ENCODE peak calls at places on chromosomes 13 and 19, in eight cellular contexts. B is suprapubic skin, K is colonic mucosa, E is RWPE1, D is tibial artery, W is H9, R is sigmoid colon, Y is AG04450. P is an unnamed sample.

GRCh38 chr13:114115191-114115671 is 17.2 kb downstream of the RASA3 start:
- DNase-seq in B (peak), K (peak), E (peak), D (peak), W (no peak), R (peak), Y (peak), P (no peak)

GRCh38 chr19:44822177-44822576 is 13.3 kb downstream of the BCAM start:
- DNase-seq in B (no peak), K (no peak), E (no peak), D (peak), W (no peak), R (no peak), Y (no peak), P (no peak)

GRCh38 chr13:103812966-103813365 is 746.7 kb upstream of the SLC10A2 start:
- DNase-seq in B (no peak), K (no peak), E (no peak), D (no peak), W (no peak), R (no peak), Y (no peak), P (no peak)

GRCh38 chr19:4609878-4610511 is 29.3 kb upstream of the TNFAIP8L1 start:
- DNase-seq in B (no peak), K (no peak), E (no peak), D (no peak), W (peak), R (no peak), Y (no peak), P (no peak)

GRCh38 chr13:58963321-58963720 is 1200.4 kb downstream of the DIAPH3 start:
- DNase-seq in B (no peak), K (no peak), E (no peak), D (no peak), W (no peak), R (no peak), Y (no peak), P (no peak)

GRCh38 chr13:112968910-112969691 is at the start of gene MCF2L:
- DNase-seq in B (peak), K (peak), E (no peak), D (peak), W (peak), R (peak), Y (no peak), P (peak)

GRCh38 chr13:93635687-93636086 is 409.1 kb downstream of the GPC6 start:
- DNase-seq in B (no peak), K (no peak), E (no peak), D (no peak), W (no peak), R (no peak), Y (no peak), P (no peak)

GRCh38 chr13:30743319-30744055 is 8.1 kb downstream of the ALOX5AP start:
- DNase-seq in B (no peak), K (peak), E (peak), D (peak), W (no peak), R (no peak), Y (peak), P (no peak)

GRCh38 chr13:23744315-23744714 is 144.9 kb downstream of the MIPEP start:
- DNase-seq in B (no peak), K (no peak), E (no peak), D (no peak), W (no peak), R (no peak), Y (no peak), P (no peak)

GRCh38 chr13:99313473-99313872 is 6.3 kb upstream of the GPR183 start:
- DNase-seq in B (no peak), K (no peak), E (no peak), D (no peak), W (no peak), R (no peak), Y (no peak), P (no peak)
- H3K27ac ChIP-seq in B (peak), K (peak), E (no peak), D (no peak), W (no peak), R (peak), Y (no peak), P (peak)

GRCh38 chr19:6778386-6778785 is 5.9 kb downstream of the VAV1 start:
- DNase-seq in B (no peak), K (no peak), E (no peak), D (no peak), W (no peak), R (no peak), Y (no peak), P (peak)

GRCh38 chr19:6774821-6775707 is 2.6 kb downstream of the VAV1 start:
- DNase-seq in B (no peak), K (peak), E (no peak), D (no peak), W (no peak), R (no peak), Y (no peak), P (no peak)

GRCh38 chr19:6776999-6777398 is 4.5 kb downstream of the VAV1 start:
- DNase-seq in B (no peak), K (no peak), E (no peak), D (no peak), W (no peak), R (no peak), Y (no peak), P (no peak)

GRCh38 chr19:6779204-6779603 is 6.7 kb downstream of the VAV1 start:
- DNase-seq in B (no peak), K (no peak), E (no peak), D (no peak), W (no peak), R (no peak), Y (no peak), P (no peak)

DNA sequence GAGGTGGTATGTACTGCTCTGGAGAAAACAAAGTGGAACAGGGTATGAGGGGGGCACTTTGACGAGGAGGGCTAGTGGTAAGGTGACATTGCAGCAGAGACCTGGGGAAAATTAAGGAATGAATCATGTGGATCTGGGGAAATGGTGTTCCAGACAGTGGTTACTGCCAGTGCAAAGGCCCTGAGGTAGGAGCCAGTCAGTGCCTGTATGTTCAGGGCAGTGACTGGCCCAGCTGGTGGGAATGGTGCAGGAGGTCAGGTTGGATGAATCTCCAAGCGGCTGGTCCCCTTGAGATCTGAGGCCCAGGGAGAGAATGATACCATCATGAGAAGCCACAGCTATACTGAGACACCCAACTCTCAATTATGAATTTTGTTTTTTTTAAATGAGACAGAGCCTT is 4.9 kb downstream of the VAV1 start:
- DNase-seq in B (no peak), K (no peak), E (no peak), D (no peak), W (no peak), R (no peak), Y (no peak), P (no peak)
- H3K27ac ChIP-seq in B (no peak), K (no peak), E (no peak), D (no peak), W (no peak), R (no peak), Y (no peak), P (peak)

DNA sequence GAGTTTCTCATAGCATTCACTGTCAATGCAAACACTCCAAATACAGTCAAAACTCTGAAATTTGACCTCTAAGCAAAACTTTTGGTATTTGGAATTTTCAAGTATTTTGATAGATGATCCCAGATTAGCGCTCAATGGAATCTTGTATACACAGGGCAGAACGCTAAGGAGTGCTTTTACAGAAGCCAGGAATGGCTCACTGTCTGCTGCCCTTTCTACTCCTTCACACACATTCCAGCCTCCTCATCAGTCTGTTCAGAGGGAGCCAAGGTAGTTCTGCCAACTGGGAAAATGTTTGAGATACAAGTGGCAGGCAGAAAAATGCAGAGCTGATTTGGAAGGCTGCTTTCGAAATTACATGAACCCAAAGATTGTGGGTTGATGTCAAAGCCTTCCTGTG is 4.4 kb upstream of the STARD13 start:
- DNase-seq in B (no peak), K (no peak), E (no peak), D (no peak), W (no peak), R (no peak), Y (no peak), P (no peak)
- H3K27ac ChIP-seq in B (no peak), K (no peak), E (no peak), D (peak), W (no peak), R (peak), Y (peak), P (no peak)

GRCh38 chr13:35471466-35472307 is 4.8 kb downstream of the MAB21L1 start:
- DNase-seq in B (no peak), K (no peak), E (no peak), D (no peak), W (no peak), R (no peak), Y (no peak), P (no peak)
- H3K27ac ChIP-seq in B (peak), K (no peak), E (no peak), D (peak), W (no peak), R (peak), Y (no peak), P (no peak)

DNA sequence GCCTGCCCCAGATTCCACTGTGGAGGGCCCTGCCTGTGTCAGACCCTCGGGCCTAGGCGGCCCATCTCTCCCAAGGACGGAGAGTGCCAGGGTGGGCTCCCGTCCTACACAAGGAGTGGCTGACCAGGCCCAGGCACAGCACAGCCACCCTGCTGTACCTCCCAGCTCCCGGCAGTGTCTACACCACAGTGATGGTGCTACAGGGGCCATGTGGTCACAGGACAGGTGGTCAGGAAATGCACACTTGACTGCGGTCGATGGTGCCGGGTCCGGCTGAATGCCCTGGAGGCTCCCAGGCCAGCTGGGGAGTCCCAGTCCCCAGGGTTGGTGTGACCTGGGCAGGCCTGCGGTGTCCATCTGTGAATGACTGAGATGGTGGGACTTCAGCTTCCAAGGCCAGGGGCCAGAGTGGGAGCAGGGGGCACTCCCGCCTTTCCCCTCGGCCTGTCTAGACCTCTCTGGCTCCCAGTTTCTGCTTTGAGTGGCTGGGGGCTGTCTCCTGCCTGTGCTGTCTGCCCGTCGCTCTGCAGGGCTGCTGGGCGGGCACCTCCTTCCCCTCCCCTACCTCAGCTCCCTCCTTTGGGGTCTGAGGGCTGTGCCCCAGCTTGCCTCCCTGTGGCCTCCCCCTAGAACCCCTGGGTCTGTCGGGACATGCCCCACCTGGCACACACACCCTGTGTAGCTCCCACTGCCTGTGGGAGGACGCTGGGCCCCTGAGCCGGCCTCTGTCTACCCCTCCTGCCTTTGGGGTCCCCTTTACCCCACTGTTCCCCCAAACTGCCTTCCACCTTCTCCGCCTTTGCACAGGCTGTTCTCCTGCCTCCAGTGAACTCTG is 12.5 kb downstream of the DDA1 start:
- DNase-seq in B (no peak), K (no peak), E (no peak), D (no peak), W (no peak), R (no peak), Y (no peak), P (no peak)
- H3K27ac ChIP-seq in B (no peak), K (no peak), E (peak), D (peak), W (no peak), R (no peak), Y (no peak), P (no peak)

P was measured in CD4-positive, CD25-positive, alpha-beta regulatory T cell.